ENCODE peak calls at places on chromosomes 16 and 17, in seven cellular contexts. K is glomerular endothelial cell, N is HFFc6, U is CMK, T is activated T-cell treated with anti-CD3 and anti-CD28 coated beads for 1 hour, M is D341Med, P is substantia nigra. A is an unnamed sample.

GRCh38 chr16:51880776-51881175 is 666.2 kb downstream of the TOX3 start:
- DNase-seq in M (no peak), U (no peak), P (no peak), T (no peak), N (peak), K (no peak), A (peak)

GRCh38 chr16:17529982-17530760 is 59.4 kb upstream of the XYLT1 start:
- DNase-seq in M (no peak), P (no peak), K (no peak), T (peak), N (no peak), U (no peak), A (no peak)

GRCh38 chr17:75262112-75262606 is 480 bp downstream of the MRPS7 start:
- DNase-seq in U (no peak), P (no peak), T (no peak), M (no peak), K (no peak), N (no peak), A (no peak)

GRCh38 chr16:59192551-59193199 is 458.6 kb upstream of the GOT2 start:
- DNase-seq in U (peak), K (no peak), N (peak), P (no peak), T (no peak), M (peak), A (peak)

GRCh38 chr16:57863434-57864160 is 61.3 kb upstream of the KIFC3 start:
- DNase-seq in T (no peak), P (peak), M (peak), K (peak), U (no peak), N (peak), A (peak)

GRCh38 chr17:79042421-79043190 is 18.6 kb downstream of the C1QTNF1 start:
- DNase-seq in K (no peak), N (peak), T (peak), U (peak), P (peak), M (peak), A (no peak)

GRCh38 chr16:66359811-66360608 is 6.5 kb upstream of the CDH5 start:
- DNase-seq in N (no peak), K (no peak), M (no peak), U (no peak), P (no peak), T (no peak), A (no peak)

GRCh38 chr16:65054457-65054856 is 67.4 kb downstream of the CDH11 start:
- DNase-seq in T (no peak), U (no peak), N (no peak), M (no peak), P (no peak), K (no peak), A (no peak)

GRCh38 chr17:8382052-8382879 is 727 bp downstream of the RPL26 start:
- DNase-seq in U (no peak), M (no peak), K (no peak), P (no peak), N (no peak), T (no peak), A (no peak)

GRCh38 chr17:34306466-34306865 is 12.8 kb upstream of the CCL8 start:
- DNase-seq in M (no peak), T (no peak), U (no peak), K (no peak), N (peak), P (no peak), A (peak)

GRCh38 chr17:51305182-51305581 is 44.8 kb downstream of the UTP18 start:
- DNase-seq in K (no peak), P (no peak), N (no peak), T (no peak), U (no peak), M (no peak), A (no peak)